ENCODE peak calls at places on chromosomes 6 and 20, in nine cellular contexts. P is colonic mucosa, A is WERI-Rb-1, Q is cardiac muscle cell, F is H9, H is MCF 10A, Y is SK-N-SH, R is GM13976, G is osteocyte. M is an unnamed sample.

GRCh38 chr6:26205161-26205624 is 118.0 kb downstream of the HFE start:
- DNase-seq in Q (peak), R (peak), G (peak), F (peak), P (peak), A (peak), Y (peak), H (peak), M (peak)

GRCh38 chr6:148414836-148415235 is 72.2 kb downstream of the SASH1 start:
- DNase-seq in F (no peak), Y (no peak), R (no peak), Q (no peak), G (no peak), A (no peak), P (no peak), H (peak), M (peak)

GRCh38 chr6:160139420-160139851 is 17.8 kb downstream of the SLC22A1 start:
- DNase-seq in R (no peak), Y (no peak), Q (no peak), A (no peak), P (no peak), G (peak), F (no peak), H (peak), M (peak)

GRCh38 chr6:81531869-81532561 is 220.5 kb downstream of the TENT5A start:
- DNase-seq in F (no peak), Y (no peak), Q (no peak), R (no peak), H (no peak), A (no peak), G (no peak), P (no peak), M (no peak)

GRCh38 chr6:64034840-64035656 is 399.4 kb downstream of the PHF3 start:
- DNase-seq in A (no peak), F (no peak), G (no peak), P (no peak), R (no peak), Y (no peak), Q (no peak), H (peak), M (no peak)

GRCh38 chr6:166006593-166007301 is 160.9 kb downstream of the TBXT start:
- DNase-seq in Y (peak), G (no peak), H (peak), R (no peak), Q (peak), P (no peak), A (no peak), F (no peak), M (no peak)

GRCh38 chr6:17212541-17213371 is 68.4 kb upstream of the RBM24 start:
- DNase-seq in Q (peak), H (no peak), F (no peak), R (no peak), A (peak), Y (no peak), P (no peak), G (no peak), M (no peak)

GRCh38 chr20:10927936-10928860 is 254.4 kb upstream of the JAG1 start:
- DNase-seq in F (no peak), H (no peak), G (no peak), A (no peak), Y (no peak), P (no peak), Q (no peak), R (no peak), M (no peak)

GRCh38 chr6:13235339-13235738 is 93.0 kb downstream of the TBC1D7 start:
- DNase-seq in G (peak), Q (no peak), P (no peak), F (no peak), Y (no peak), H (no peak), R (no peak), A (no peak), M (no peak)

GRCh38 chr6:116220172-116220571 is 33.7 kb downstream of the TSPYL4 start:
- DNase-seq in F (no peak), R (no peak), H (peak), P (no peak), A (no peak), G (no peak), Y (peak), Q (no peak), M (no peak)

GRCh38 chr6:42679358-42679757 is 43.0 kb downstream of the PRPH2 start:
- DNase-seq in R (no peak), P (no peak), F (no peak), H (no peak), Q (no peak), Y (no peak), G (no peak), A (no peak), M (no peak)

GRCh38 chr20:52200870-52201269 is 9.3 kb upstream of the ZFP64 start:
- DNase-seq in F (no peak), H (peak), P (no peak), R (no peak), Q (no peak), G (no peak), A (no peak), Y (no peak), M (no peak)

GRCh38 chr20:58133020-58133419 is 95.4 kb downstream of the ANKRD60 start:
- DNase-seq in P (no peak), Y (no peak), A (no peak), G (no peak), H (no peak), F (peak), Q (no peak), R (no peak), M (no peak)

GRCh38 chr20:63469713-63470101 is 2.7 kb downstream of the KCNQ2 start:
- DNase-seq in P (no peak), G (no peak), R (no peak), H (no peak), F (no peak), Q (no peak), A (no peak), Y (no peak), M (no peak)

GRCh38 chr6:7392402-7392801 is 2.8 kb downstream of the RIOK1 start:
- DNase-seq in R (no peak), A (no peak), Q (no peak), F (no peak), H (peak), G (no peak), P (no peak), Y (no peak), M (no peak)

GRCh38 chr20:62577447-62577846 is 64.9 kb upstream of the SLCO4A1 start:
- DNase-seq in P (peak), R (no peak), H (no peak), A (no peak), Q (no peak), F (no peak), Y (no peak), G (no peak), M (no peak)

GRCh38 chr20:38692436-38693411 is 31.6 kb upstream of the SLC32A1 start:
- DNase-seq in A (no peak), R (peak), P (peak), F (peak), H (peak), Y (peak), Q (peak), G (no peak), M (peak)

GRCh38 chr20:63409066-63409833 is 48.1 kb upstream of the CHRNA4 start:
- DNase-seq in F (peak), R (no peak), P (no peak), H (peak), Q (no peak), Y (no peak), G (no peak), A (peak), M (no peak)

GRCh38 chr6:139370047-139370706 is 4.3 kb downstream of the CITED2 start:
- DNase-seq in Q (peak), F (no peak), A (no peak), Y (no peak), H (peak), R (no peak), P (no peak), G (no peak), M (peak)

DNA sequence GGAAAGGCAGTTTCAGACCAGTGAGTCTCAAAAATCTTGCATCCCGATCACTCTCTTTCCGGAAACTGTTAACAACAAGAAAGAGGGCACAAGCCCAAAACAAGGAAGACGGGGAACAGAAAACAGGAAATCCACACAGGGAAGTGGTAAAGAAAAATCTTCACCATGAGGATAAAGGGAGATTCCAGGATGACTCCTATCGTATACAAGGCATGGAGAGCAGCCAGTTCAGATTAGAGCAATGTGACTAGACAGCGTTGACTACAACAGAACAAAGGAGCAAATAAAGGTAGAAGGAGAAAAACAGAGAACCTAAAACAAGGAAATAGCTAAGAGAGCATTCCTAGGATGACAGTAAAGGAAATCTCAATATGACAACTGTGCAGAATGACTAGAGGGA is 26.5 kb downstream of the VNN1 start:
- DNase-seq in F (no peak), A (no peak), G (no peak), Q (no peak), Y (no peak), P (no peak), R (no peak), H (peak), M (peak)
- TF ChIP-seq CTCF in F (no peak), A (no peak), G (no peak), Q (no peak), Y (no peak), P (no peak), R (no peak), H (no peak), M (no peak)

GRCh38 chr6:55621244-55621643 is 42.3 kb upstream of the HMGCLL1 start:
- DNase-seq in F (no peak), H (no peak), P (no peak), A (no peak), R (no peak), G (no peak), Q (no peak), Y (no peak), M (no peak)

GRCh38 chr6:55621993-55622392 is 43.0 kb upstream of the HMGCLL1 start:
- DNase-seq in Q (no peak), Y (no peak), R (no peak), G (no peak), P (no peak), H (no peak), A (no peak), F (no peak), M (no peak)

DNA sequence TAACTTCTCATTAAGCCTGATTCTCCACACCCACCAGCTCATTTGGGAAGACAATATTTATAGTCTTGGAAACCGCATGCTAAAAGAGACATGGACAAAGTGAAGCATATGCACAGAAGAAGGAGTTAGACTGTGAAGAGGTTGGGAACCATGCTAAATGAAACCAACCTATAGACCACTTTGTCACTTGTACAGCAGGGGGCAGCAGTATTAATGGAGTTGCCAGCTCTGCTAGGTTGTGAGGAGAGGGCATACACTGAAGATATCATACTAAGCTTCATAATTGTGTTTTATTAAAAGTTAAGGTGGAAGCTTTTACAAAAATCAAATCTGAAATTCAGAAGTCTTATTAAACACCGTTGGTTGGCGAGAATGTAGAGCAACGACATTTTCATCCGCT is 38.3 kb upstream of the HMGCLL1 start:
- DNase-seq in H (peak), F (peak), A (peak), P (peak), G (no peak), Y (peak), Q (peak), R (peak), M (peak)
- TF ChIP-seq CTCF in H (peak), F (peak), A (peak), P (peak), G (peak), Y (peak), Q (peak), R (peak), M (peak)

DNA sequence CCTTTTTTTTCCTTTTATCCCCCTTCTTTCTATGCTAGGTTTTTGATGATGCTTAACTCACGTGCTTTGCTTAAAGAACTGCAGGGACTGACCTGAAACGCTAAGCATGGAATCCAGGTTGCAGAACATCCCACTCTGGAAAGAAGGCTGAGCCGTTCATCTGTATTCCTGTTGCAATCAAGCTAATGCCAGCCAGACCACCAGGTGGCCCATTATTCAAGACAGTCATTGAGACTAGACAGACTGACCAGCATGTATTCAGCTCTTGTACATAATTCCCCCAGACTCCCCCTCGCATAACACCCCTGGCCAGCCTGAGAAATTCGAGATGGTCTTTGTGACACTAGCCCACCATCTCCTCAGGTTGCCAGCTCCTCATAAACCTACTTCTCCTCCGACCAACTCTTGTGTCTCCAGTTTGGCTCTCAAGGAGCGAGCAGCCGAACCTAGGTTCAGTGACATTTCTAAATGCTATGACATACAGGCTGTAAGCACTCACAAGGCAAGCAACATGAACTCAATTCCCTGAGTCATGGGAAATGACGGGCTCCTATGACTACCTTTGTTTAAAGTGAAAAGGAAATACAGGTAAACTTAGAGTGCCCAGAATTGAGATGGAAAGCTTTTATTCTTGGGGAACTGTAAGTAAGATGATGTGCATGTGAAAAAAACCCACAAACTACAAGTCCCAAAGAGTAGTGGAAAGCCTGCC is 309.3 kb upstream of the CDYL start:
- DNase-seq in G (no peak), Q (no peak), P (no peak), F (no peak), Y (no peak), H (peak), A (no peak), R (no peak), M (peak)
- TF ChIP-seq CTCF in G (no peak), Q (peak), P (no peak), F (no peak), Y (peak), H (no peak), A (peak), R (no peak), M (peak)

DNA sequence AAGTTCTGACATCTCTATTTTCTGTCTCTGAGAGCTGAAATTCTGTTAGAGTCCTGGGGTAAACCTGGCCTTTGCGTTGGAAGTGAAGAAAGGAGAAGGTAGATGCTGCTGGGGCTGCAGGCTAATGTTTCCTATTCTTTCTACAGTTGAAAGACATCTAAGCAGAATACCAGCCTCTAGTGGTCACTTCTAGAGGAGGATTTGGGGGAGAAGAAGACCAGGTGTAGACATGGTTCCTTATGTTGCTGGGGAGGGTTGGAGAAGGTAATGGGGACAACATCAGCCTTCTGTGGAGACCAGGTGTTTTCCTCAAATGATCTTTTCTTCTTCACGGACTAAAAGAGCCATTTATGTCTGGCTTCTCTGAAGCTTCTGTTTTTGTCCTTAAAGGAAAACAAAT is 62.6 kb downstream of the BTBD3 start:
- DNase-seq in F (no peak), A (no peak), Q (no peak), H (no peak), P (no peak), R (no peak), Y (no peak), G (no peak), M (no peak)
- TF ChIP-seq CTCF in F (no peak), A (no peak), Q (no peak), H (no peak), P (no peak), R (no peak), Y (no peak), G (no peak), M (no peak)

GRCh38 chr6:19446570-19446969 is 390.6 kb upstream of the ID4 start:
- DNase-seq in G (no peak), F (no peak), A (no peak), R (no peak), H (no peak), Q (no peak), Y (no peak), P (no peak), M (no peak)

GRCh38 chr6:19454999-19455392 is 382.2 kb upstream of the ID4 start:
- DNase-seq in P (no peak), H (no peak), Y (no peak), R (no peak), G (no peak), F (no peak), A (no peak), Q (no peak), M (no peak)

GRCh38 chr6:19454296-19454998 is 382.7 kb upstream of the ID4 start:
- DNase-seq in H (no peak), G (no peak), Q (no peak), Y (no peak), A (no peak), F (no peak), R (no peak), P (no peak), M (no peak)

GRCh38 chr6:19450651-19451050 is 386.5 kb upstream of the ID4 start:
- DNase-seq in G (no peak), R (no peak), P (no peak), Q (no peak), Y (no peak), A (peak), H (no peak), F (no peak), M (no peak)

DNA sequence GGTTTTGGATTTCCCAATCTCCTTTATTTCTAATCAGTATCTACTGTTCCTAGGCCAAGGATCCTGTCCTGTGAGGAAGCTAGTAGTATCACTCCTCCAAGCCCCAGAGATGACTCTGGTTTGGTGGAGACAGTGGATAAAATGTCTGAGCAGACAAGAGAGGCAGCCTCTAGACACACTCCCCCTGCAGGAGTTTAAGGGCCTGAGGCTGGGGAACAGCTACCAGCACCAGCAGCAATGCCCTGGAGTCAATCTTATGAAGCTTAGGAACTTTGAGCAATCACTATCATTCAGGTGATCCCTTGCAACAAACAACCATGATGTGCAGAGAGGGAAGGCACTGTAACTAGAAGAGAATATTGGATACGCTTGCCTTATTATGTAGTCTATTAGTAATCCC is 384.7 kb upstream of the ID4 start:
- DNase-seq in Y (no peak), P (no peak), Q (peak), G (no peak), H (no peak), F (peak), R (no peak), A (no peak), M (no peak)
- TF ChIP-seq CTCF in Y (no peak), P (no peak), Q (no peak), G (no peak), H (no peak), F (peak), R (no peak), A (peak), M (peak)

DNA sequence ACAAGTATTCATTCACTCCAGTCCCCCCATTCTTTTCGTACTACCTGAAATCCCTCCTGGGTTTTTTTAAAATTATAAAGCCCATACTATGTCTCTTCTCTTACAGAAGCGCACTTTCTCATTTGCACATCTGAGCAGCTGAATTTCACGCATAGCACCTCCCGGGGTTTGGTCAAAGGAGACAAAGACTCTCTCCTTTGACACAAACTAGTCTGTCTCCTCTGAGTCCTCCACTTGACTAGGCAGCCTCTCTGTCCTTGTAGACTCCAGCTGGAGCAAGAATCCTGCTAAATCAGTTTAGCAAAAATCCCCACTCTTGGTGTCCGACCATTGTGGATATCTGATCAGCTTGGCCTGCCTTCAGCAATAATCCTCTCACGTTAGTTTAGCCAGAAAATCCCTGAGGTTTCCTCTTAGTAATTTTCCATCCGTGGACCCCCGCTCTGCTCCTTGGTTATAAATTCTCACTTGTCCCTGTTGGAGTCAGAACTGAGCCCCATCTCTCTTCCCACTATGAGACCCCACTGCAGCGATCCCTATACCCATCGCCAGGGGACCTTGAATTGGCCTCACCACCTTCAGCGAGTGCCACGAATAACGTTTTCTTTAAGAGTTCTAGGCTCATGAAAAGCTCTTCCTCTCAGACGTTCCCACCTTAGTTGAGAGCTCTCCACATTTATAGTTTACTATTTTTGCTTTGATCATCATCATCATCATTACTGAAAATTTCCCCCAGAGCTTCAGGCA is 29.0 kb downstream of the PDYN start:
- DNase-seq in H (no peak), F (no peak), A (peak), P (no peak), G (no peak), Y (no peak), Q (no peak), R (no peak), M (no peak)
- TF ChIP-seq CTCF in H (no peak), F (peak), A (peak), P (no peak), G (no peak), Y (no peak), Q (peak), R (no peak), M (no peak)

DNA sequence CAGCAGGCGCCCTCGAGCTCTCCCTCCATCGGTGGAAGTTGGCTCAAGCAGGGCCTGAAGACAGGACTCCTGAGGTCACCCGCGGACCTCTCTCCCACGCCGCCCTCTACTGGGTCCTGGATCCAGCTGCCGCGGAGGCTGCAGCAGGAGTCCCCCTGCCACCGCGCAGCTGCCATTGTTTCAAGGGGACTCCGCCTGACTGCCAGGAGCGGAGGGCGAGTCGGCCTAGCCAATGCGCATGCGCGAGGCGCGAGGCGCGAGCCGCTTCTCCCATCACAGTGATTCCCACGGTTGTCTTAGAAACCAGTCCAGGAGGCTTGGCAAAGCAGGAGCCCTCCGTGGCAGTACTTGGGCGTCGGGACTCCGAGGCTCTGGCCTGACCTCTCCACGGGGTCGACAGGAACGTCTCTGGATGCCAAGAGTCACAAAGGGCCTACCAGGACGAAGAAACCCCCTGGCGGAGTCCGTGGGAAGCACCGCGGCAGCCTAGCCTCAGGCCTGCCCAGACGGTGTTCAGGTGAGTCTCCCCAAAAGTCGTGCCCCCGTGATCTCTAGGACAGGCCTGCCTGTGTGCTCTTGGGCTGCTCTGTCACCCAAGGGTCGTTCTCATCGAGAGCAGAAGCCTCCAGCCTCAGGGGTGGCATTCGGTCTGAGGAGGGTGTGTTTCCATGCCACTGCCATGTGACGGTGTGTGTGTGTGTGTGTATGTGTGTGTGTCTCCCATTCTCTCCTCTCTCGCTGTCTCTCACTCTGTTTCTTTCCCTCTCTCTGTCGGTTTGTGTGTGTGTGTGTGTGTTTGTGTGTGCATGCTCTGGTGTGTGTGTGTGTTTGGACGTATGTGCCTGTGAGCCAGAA is 290.6 kb upstream of the ZNF337 start:
- DNase-seq in Y (peak), P (peak), G (peak), R (peak), H (no peak), F (peak), Q (peak), A (no peak), M (peak)
- TF ChIP-seq CTCF in Y (peak), P (no peak), G (no peak), R (no peak), H (no peak), F (peak), Q (peak), A (no peak), M (peak)